ENCODE peak calls at places on chromosome 18, in ten cellular contexts. J is CD4-positive, alpha-beta memory T cell; X is MM.1S; A is dorsolateral prefrontal cortex; H is mesendoderm; R is tibial nerve; C is right lobe of liver; L is IMR-90; M is right cardiac atrium; Q is CD8-positive, alpha-beta memory T cell. U is an unnamed sample.

GRCh38 chr18:76265375-76266225 is 229.4 kb downstream of the ZNF516 start:
- DNase-seq in A (no peak), J (no peak), Q (no peak), H (no peak), R (peak), L (peak), M (peak), C (no peak), X (no peak), U (no peak)

GRCh38 chr18:8708670-8709069 is 3.3 kb downstream of the MTCL1 start:
- DNase-seq in A (no peak), M (no peak), L (no peak), C (no peak), R (no peak), H (no peak), J (no peak), X (no peak), Q (no peak), U (no peak)

GRCh38 chr18:74702951-74703350 is 105.3 kb downstream of the ZNF407 start:
- DNase-seq in R (no peak), M (no peak), X (no peak), H (no peak), L (peak), C (no peak), J (no peak), Q (no peak), A (no peak), U (no peak)

GRCh38 chr18:11392292-11392691 is 217.1 kb upstream of the SLC35G4 start:
- DNase-seq in C (no peak), L (no peak), H (peak), J (no peak), Q (no peak), A (no peak), M (no peak), R (no peak), X (no peak), U (no peak)

GRCh38 chr18:67672142-67672541 is 155.6 kb upstream of the DSEL start:
- DNase-seq in M (no peak), A (no peak), H (no peak), R (no peak), J (no peak), L (peak), Q (no peak), X (no peak), C (no peak), U (no peak)

GRCh38 chr18:22005191-22005824 is 164.1 kb upstream of the GATA6 start:
- DNase-seq in J (no peak), H (no peak), R (no peak), A (no peak), L (peak), Q (no peak), M (peak), C (no peak), X (no peak), U (no peak)

GRCh38 chr18:74869904-74870863 is 272.5 kb downstream of the ZNF407 start:
- DNase-seq in L (peak), M (no peak), R (no peak), Q (no peak), A (no peak), X (peak), J (no peak), H (peak), C (no peak), U (no peak)

GRCh38 chr18:22348521-22349316 is 69.0 kb downstream of the CTAGE1 start:
- DNase-seq in Q (peak), C (peak), J (no peak), H (peak), R (no peak), X (no peak), L (peak), A (no peak), M (peak), U (no peak)

GRCh38 chr18:66825347-66825746 is 221.5 kb upstream of the CDH19 start:
- DNase-seq in Q (no peak), L (no peak), H (no peak), M (no peak), R (no peak), J (no peak), X (no peak), A (no peak), C (no peak), U (no peak)

GRCh38 chr18:12598181-12598921 is 59.6 kb downstream of the SPIRE1 start:
- DNase-seq in R (no peak), Q (no peak), A (no peak), X (no peak), H (peak), M (no peak), C (no peak), L (peak), J (no peak), U (no peak)

GRCh38 chr18:76667603-76668002 is 154.8 kb upstream of the ZNF236 start:
- DNase-seq in Q (no peak), L (no peak), R (no peak), A (no peak), M (no peak), H (no peak), J (no peak), C (no peak), X (no peak), U (no peak)

DNA sequence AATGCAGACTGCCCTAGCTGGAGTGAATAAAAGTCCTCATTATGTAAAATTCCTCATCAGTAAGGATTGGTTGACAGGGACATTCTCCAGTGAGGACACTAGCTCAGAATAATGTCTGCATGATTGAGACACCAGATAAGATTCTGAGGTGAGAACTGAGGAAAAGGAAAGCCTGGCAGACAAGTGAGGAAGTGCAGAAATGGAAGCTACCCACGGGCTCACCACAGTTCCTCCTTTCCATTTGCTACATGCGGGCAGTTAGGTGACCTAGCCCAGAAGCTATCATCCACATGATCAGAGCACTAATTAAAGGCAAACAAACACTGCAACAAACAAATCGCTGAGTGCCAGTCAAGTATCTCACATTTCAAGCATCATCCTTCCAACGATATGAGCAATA is 27.7 kb downstream of the NETO1 start:
- DNase-seq in M (no peak), J (no peak), R (no peak), A (no peak), C (no peak), H (peak), Q (no peak), X (no peak), L (no peak), U (no peak)
- H3K27ac ChIP-seq in M (no peak), J (no peak), R (no peak), A (no peak), C (no peak), H (no peak), Q (no peak), X (no peak), L (no peak), U (no peak)

GRCh38 chr18:5626130-5626880 is 82.5 kb upstream of the EPB41L3 start:
- DNase-seq in X (no peak), H (peak), C (no peak), A (no peak), M (no peak), Q (no peak), J (no peak), L (no peak), R (no peak), U (no peak)

GRCh38 chr18:5630057-5630765 is 86.4 kb upstream of the EPB41L3 start:
- DNase-seq in H (peak), C (peak), L (peak), R (peak), J (no peak), Q (no peak), M (peak), X (peak), A (peak), U (no peak)

GRCh38 chr18:5625076-5625475 is 81.3 kb upstream of the EPB41L3 start:
- DNase-seq in H (peak), Q (no peak), X (no peak), A (no peak), R (no peak), L (no peak), C (no peak), J (no peak), M (no peak), U (no peak)

GRCh38 chr18:5628512-5629255 is 84.9 kb upstream of the EPB41L3 start:
- DNase-seq in H (peak), R (no peak), X (peak), A (peak), J (no peak), C (peak), Q (no peak), M (peak), L (peak), U (no peak)

GRCh38 chr18:5627756-5628511 is 84.1 kb upstream of the EPB41L3 start:
- DNase-seq in Q (no peak), J (no peak), A (no peak), H (no peak), L (no peak), C (no peak), M (no peak), X (no peak), R (no peak), U (no peak)
- H3K4me3 ChIP-seq in Q (no peak), J (no peak), A (peak), H (peak), L (peak), C (peak), M (peak), X (peak), R (peak), U (no peak)

DNA sequence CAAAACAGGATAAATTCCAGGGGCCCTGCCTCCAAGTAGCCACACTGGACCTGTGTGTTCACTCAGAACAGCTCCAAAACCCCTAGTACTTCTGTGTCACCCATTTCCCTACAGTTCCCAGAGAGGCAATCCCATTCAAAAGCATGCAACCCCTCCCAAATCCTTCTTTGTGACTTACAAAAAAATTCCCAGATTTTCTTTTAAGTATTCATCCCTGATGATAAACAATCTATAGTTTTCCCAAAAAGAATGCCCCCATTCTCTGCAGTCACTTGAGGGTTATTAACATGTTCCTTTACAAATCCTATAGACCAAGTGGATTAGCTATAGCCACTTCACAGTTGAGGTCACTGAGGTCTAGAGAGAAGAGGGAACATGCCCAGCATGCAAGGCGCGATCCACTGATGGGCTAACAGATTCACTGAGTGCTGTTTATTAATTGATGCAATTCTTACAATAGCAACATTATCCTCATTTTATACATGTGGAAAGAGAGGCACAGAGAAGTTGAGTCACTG is 85.4 kb downstream of the MYL12B start:
- DNase-seq in A (no peak), H (no peak), C (no peak), Q (no peak), M (no peak), J (no peak), R (no peak), X (no peak), L (no peak), U (no peak)
- H3K27ac ChIP-seq in A (no peak), H (peak), C (no peak), Q (no peak), M (no peak), J (no peak), R (no peak), X (no peak), L (no peak), U (no peak)

DNA sequence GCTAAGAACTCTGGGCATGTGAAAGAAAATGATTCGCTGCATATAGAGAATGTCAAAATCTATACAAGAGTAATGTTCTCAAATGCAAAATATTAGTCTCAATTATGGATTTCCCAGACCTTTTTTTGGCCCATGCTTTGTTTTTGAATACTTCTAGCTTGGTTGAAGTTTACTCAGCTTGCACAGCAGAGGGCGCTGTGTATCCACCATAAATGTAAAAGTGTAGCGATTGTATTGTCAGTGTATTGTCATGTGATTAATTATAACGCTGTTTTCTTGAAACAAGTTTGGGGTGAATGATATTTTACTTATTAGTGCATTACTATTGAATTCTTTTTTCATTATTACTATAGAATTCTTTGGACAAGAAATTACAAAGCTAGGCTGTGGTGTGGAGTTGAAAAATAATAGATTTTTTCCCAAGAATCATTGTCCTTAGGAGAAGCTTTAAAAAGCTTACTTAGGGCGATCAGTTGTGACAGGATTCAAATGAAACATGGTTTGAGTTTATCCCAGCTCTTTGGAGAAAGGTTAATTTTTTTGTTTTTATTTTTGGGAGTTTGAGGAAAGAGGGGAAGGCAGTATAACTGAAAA is 98.3 kb downstream of the PIK3C3 start:
- DNase-seq in Q (peak), A (peak), H (peak), M (peak), L (peak), R (peak), C (peak), J (peak), X (peak), U (peak)
- H3K4me3 ChIP-seq in Q (no peak), A (no peak), H (no peak), M (no peak), L (no peak), R (no peak), C (no peak), J (no peak), X (no peak), U (no peak)